ENCODE peak calls at places on chromosomes 12 and 14, in nine cellular contexts. One of them, this sample, is unnamed.

GRCh38 chr12:27524839-27525238 is 833 bp downstream of the PPFIBP1 start:
- DNase-seq in neural progenitor cell: no peak
- DNase-seq in MM.1S: no peak
- DNase-seq in PC-3: peak; percentile 42
- DNase-seq in SK-N-SH: no peak
- DNase-seq in HCT116: no peak
- DNase-seq in GM23248: peak; percentile 67
- DNase-seq in hepatocyte: peak; percentile 28
- DNase-seq in GM23338: peak; percentile 14
- DNase-seq in this sample: no peak

GRCh38 chr14:93035917-93036651 is 79.6 kb downstream of the ITPK1 start:
- DNase-seq in SK-N-SH: no peak
- DNase-seq in PC-3: peak; percentile 39
- DNase-seq in HCT116: no peak
- DNase-seq in MM.1S: no peak
- DNase-seq in neural progenitor cell: peak; percentile 40
- DNase-seq in GM23338: no peak
- DNase-seq in GM23248: peak; percentile 48
- DNase-seq in hepatocyte: peak; percentile 61
- DNase-seq in this sample: no peak

GRCh38 chr14:37673439-37673838 is 78.0 kb downstream of the TTC6 start:
- DNase-seq in neural progenitor cell: no peak
- DNase-seq in PC-3: no peak
- DNase-seq in GM23248: no peak
- DNase-seq in GM23338: no peak
- DNase-seq in hepatocyte: no peak
- DNase-seq in SK-N-SH: no peak
- DNase-seq in HCT116: no peak
- DNase-seq in MM.1S: no peak
- DNase-seq in this sample: no peak

GRCh38 chr14:105861985-105862465 is 335.6 kb downstream of the TMEM121 start:
- DNase-seq in MM.1S: peak; percentile 91
- DNase-seq in HCT116: no peak
- DNase-seq in GM23338: no peak
- DNase-seq in hepatocyte: no peak
- DNase-seq in neural progenitor cell: no peak
- DNase-seq in GM23248: no peak
- DNase-seq in PC-3: no peak
- DNase-seq in SK-N-SH: no peak
- DNase-seq in this sample: peak; percentile 98

GRCh38 chr12:23472329-23472971 is 477.0 kb downstream of the SOX5 start:
- DNase-seq in neural progenitor cell: no peak
- DNase-seq in HCT116: no peak
- DNase-seq in PC-3: no peak
- DNase-seq in hepatocyte: no peak
- DNase-seq in MM.1S: no peak
- DNase-seq in GM23338: peak; percentile 6
- DNase-seq in GM23248: no peak
- DNase-seq in SK-N-SH: no peak
- DNase-seq in this sample: no peak

GRCh38 chr12:8504351-8504750 is 9.0 kb upstream of the CLEC4D start:
- DNase-seq in MM.1S: no peak
- DNase-seq in PC-3: no peak
- DNase-seq in GM23248: no peak
- DNase-seq in GM23338: no peak
- DNase-seq in SK-N-SH: no peak
- DNase-seq in neural progenitor cell: no peak
- DNase-seq in HCT116: no peak
- DNase-seq in hepatocyte: no peak
- DNase-seq in this sample: no peak

GRCh38 chr12:14283489-14284144 is 81.9 kb upstream of the ATF7IP start:
- DNase-seq in GM23248: no peak
- DNase-seq in SK-N-SH: no peak
- DNase-seq in HCT116: no peak
- DNase-seq in neural progenitor cell: peak; percentile 47
- DNase-seq in hepatocyte: no peak
- DNase-seq in GM23338: peak; percentile 86
- DNase-seq in PC-3: no peak
- DNase-seq in MM.1S: no peak
- DNase-seq in this sample: peak; percentile 77

GRCh38 chr14:27012641-27013040 is 414.8 kb upstream of the NOVA1 start:
- DNase-seq in GM23248: no peak
- DNase-seq in MM.1S: no peak
- DNase-seq in SK-N-SH: no peak
- DNase-seq in HCT116: no peak
- DNase-seq in hepatocyte: no peak
- DNase-seq in PC-3: no peak
- DNase-seq in GM23338: no peak
- DNase-seq in neural progenitor cell: no peak
- DNase-seq in this sample: no peak

GRCh38 chr14:68814376-68815287 is 21.8 kb upstream of the ZFP36L1 start:
- DNase-seq in MM.1S: no peak
- DNase-seq in HCT116: no peak
- DNase-seq in PC-3: peak; percentile 30
- DNase-seq in SK-N-SH: peak; percentile 71
- DNase-seq in neural progenitor cell: peak; percentile 58
- DNase-seq in hepatocyte: peak; percentile 78
- DNase-seq in GM23338: peak; percentile 85
- DNase-seq in GM23248: peak; percentile 66
- DNase-seq in this sample: peak; percentile 90

GRCh38 chr14:99192823-99193222 is 79.2 kb downstream of the BCL11B start:
- DNase-seq in hepatocyte: no peak
- DNase-seq in SK-N-SH: no peak
- DNase-seq in neural progenitor cell: no peak
- DNase-seq in GM23338: no peak
- DNase-seq in GM23248: no peak
- DNase-seq in PC-3: no peak
- DNase-seq in HCT116: no peak
- DNase-seq in MM.1S: no peak
- DNase-seq in this sample: no peak

GRCh38 chr14:99194136-99194535 is 77.9 kb downstream of the BCL11B start:
- DNase-seq in HCT116: no peak
- DNase-seq in neural progenitor cell: no peak
- DNase-seq in GM23248: no peak
- DNase-seq in PC-3: no peak
- DNase-seq in SK-N-SH: no peak
- DNase-seq in hepatocyte: no peak
- DNase-seq in GM23338: no peak
- DNase-seq in MM.1S: no peak
- DNase-seq in this sample: no peak

GRCh38 chr14:99189201-99189801 is 82.7 kb downstream of the BCL11B start:
- DNase-seq in PC-3: no peak
- DNase-seq in neural progenitor cell: no peak
- DNase-seq in SK-N-SH: no peak
- DNase-seq in MM.1S: no peak
- DNase-seq in GM23248: peak; percentile 8
- DNase-seq in HCT116: no peak
- DNase-seq in hepatocyte: no peak
- DNase-seq in GM23338: no peak
- DNase-seq in this sample: no peak

GRCh38 chr14:99190696-99191662 is 81.0 kb downstream of the BCL11B start:
- DNase-seq in HCT116: no peak
- DNase-seq in neural progenitor cell: no peak
- DNase-seq in SK-N-SH: no peak
- DNase-seq in GM23248: no peak
- DNase-seq in PC-3: no peak
- DNase-seq in MM.1S: no peak
- DNase-seq in hepatocyte: no peak
- DNase-seq in GM23338: peak; percentile 35
- DNase-seq in this sample: no peak

GRCh38 chr14:99191663-99192621 is 80.1 kb downstream of the BCL11B start:
- DNase-seq in hepatocyte: peak; percentile 33
- DNase-seq in GM23338: no peak
- DNase-seq in MM.1S: peak; percentile 19
- DNase-seq in GM23248: peak; percentile 56
- DNase-seq in HCT116: no peak
- DNase-seq in PC-3: peak; percentile 53
- DNase-seq in SK-N-SH: no peak
- DNase-seq in neural progenitor cell: no peak
- DNase-seq in this sample: no peak
- TF ChIP-seq EZH2phosphoT487 in hepatocyte: no peak
- TF ChIP-seq EZH2phosphoT487 in GM23338: no peak
- TF ChIP-seq EZH2phosphoT487 in MM.1S: no peak
- TF ChIP-seq EZH2phosphoT487 in GM23248: no peak
- TF ChIP-seq EZH2phosphoT487 in HCT116: no peak
- TF ChIP-seq EZH2phosphoT487 in PC-3: no peak
- TF ChIP-seq EZH2phosphoT487 in SK-N-SH: no peak
- TF ChIP-seq EZH2phosphoT487 in neural progenitor cell: no peak
- TF ChIP-seq EZH2phosphoT487 in this sample: no peak

GRCh38 chr14:22264759-22265158 is 324.3 kb downstream of the DAD1 start:
- DNase-seq in SK-N-SH: no peak
- DNase-seq in neural progenitor cell: no peak
- DNase-seq in hepatocyte: no peak
- DNase-seq in MM.1S: peak; percentile 23
- DNase-seq in GM23248: no peak
- DNase-seq in PC-3: no peak
- DNase-seq in GM23338: no peak
- DNase-seq in HCT116: no peak
- DNase-seq in this sample: no peak

GRCh38 chr14:22266141-22266442 is 322.9 kb downstream of the DAD1 start:
- DNase-seq in neural progenitor cell: no peak
- DNase-seq in PC-3: peak; percentile 80
- DNase-seq in MM.1S: no peak
- DNase-seq in hepatocyte: no peak
- DNase-seq in SK-N-SH: no peak
- DNase-seq in HCT116: no peak
- DNase-seq in GM23338: no peak
- DNase-seq in GM23248: no peak
- DNase-seq in this sample: no peak

GRCh38 chr14:22265319-22266140 is 323.5 kb downstream of the DAD1 start:
- DNase-seq in neural progenitor cell: peak; percentile 40
- DNase-seq in MM.1S: no peak
- DNase-seq in SK-N-SH: no peak
- DNase-seq in GM23248: no peak
- DNase-seq in PC-3: peak; percentile 56
- DNase-seq in HCT116: no peak
- DNase-seq in hepatocyte: peak; percentile 38
- DNase-seq in GM23338: peak; percentile 46
- DNase-seq in this sample: peak; percentile 64

GRCh38 chr14:22268875-22269274 is 320.1 kb downstream of the DAD1 start:
- DNase-seq in GM23248: peak; percentile 15
- DNase-seq in neural progenitor cell: no peak
- DNase-seq in SK-N-SH: no peak
- DNase-seq in hepatocyte: peak; percentile 59
- DNase-seq in HCT116: no peak
- DNase-seq in MM.1S: no peak
- DNase-seq in PC-3: peak; percentile 98
- DNase-seq in GM23338: no peak
- DNase-seq in this sample: no peak

GRCh38 chr14:22266683-22267082 is 322.3 kb downstream of the DAD1 start:
- DNase-seq in neural progenitor cell: no peak
- DNase-seq in GM23338: no peak
- DNase-seq in HCT116: no peak
- DNase-seq in SK-N-SH: no peak
- DNase-seq in MM.1S: no peak
- DNase-seq in GM23248: no peak
- DNase-seq in PC-3: peak; percentile 58
- DNase-seq in hepatocyte: no peak
- DNase-seq in this sample: no peak
- TF ChIP-seq EZH2phosphoT487 in neural progenitor cell: no peak
- TF ChIP-seq EZH2phosphoT487 in GM23338: no peak
- TF ChIP-seq EZH2phosphoT487 in HCT116: no peak
- TF ChIP-seq EZH2phosphoT487 in SK-N-SH: no peak
- TF ChIP-seq EZH2phosphoT487 in MM.1S: no peak
- TF ChIP-seq EZH2phosphoT487 in GM23248: no peak
- TF ChIP-seq EZH2phosphoT487 in PC-3: no peak
- TF ChIP-seq EZH2phosphoT487 in hepatocyte: no peak
- TF ChIP-seq EZH2phosphoT487 in this sample: no peak

GRCh38 chr12:71441350-71441748 is 1.8 kb downstream of the LGR5 start:
- DNase-seq in PC-3: no peak
- DNase-seq in neural progenitor cell: no peak
- DNase-seq in GM23248: no peak
- DNase-seq in SK-N-SH: no peak
- DNase-seq in MM.1S: no peak
- DNase-seq in GM23338: no peak
- DNase-seq in HCT116: no peak
- DNase-seq in hepatocyte: no peak
- DNase-seq in this sample: no peak

GRCh38 chr12:71439613-71440392 is at the start of gene LGR5:
- DNase-seq in GM23248: peak; percentile 44
- DNase-seq in MM.1S: no peak
- DNase-seq in HCT116: no peak
- DNase-seq in hepatocyte: peak; percentile 76
- DNase-seq in PC-3: peak; percentile 15
- DNase-seq in GM23338: peak; percentile 73
- DNase-seq in SK-N-SH: peak; percentile 91
- DNase-seq in neural progenitor cell: peak; percentile 87
- DNase-seq in this sample: no peak

GRCh38 chr12:71438670-71439361 is 782 bp upstream of the LGR5 start:
- DNase-seq in PC-3: peak; percentile 35
- DNase-seq in HCT116: no peak
- DNase-seq in GM23338: peak; percentile 26
- DNase-seq in hepatocyte: peak; percentile 23
- DNase-seq in GM23248: peak; percentile 16
- DNase-seq in neural progenitor cell: peak; percentile 47
- DNase-seq in MM.1S: no peak
- DNase-seq in SK-N-SH: peak; percentile 46
- DNase-seq in this sample: no peak

GRCh38 chr12:71440393-71441349 is 1.1 kb downstream of the LGR5 start:
- DNase-seq in neural progenitor cell: peak; percentile 61
- DNase-seq in GM23248: peak; percentile 26
- DNase-seq in GM23338: peak; percentile 49
- DNase-seq in HCT116: no peak
- DNase-seq in MM.1S: no peak
- DNase-seq in PC-3: no peak
- DNase-seq in hepatocyte: peak; percentile 32
- DNase-seq in SK-N-SH: peak; percentile 62
- DNase-seq in this sample: no peak

GRCh38 chr12:71439362-71439612 is 311 bp upstream of the LGR5 start:
- DNase-seq in GM23338: no peak
- DNase-seq in HCT116: no peak
- DNase-seq in SK-N-SH: no peak
- DNase-seq in neural progenitor cell: no peak
- DNase-seq in MM.1S: no peak
- DNase-seq in GM23248: no peak
- DNase-seq in hepatocyte: no peak
- DNase-seq in PC-3: no peak
- DNase-seq in this sample: no peak
- TF ChIP-seq EZH2phosphoT487 in GM23338: no peak
- TF ChIP-seq EZH2phosphoT487 in HCT116: no peak
- TF ChIP-seq EZH2phosphoT487 in SK-N-SH: no peak
- TF ChIP-seq EZH2phosphoT487 in neural progenitor cell: peak; percentile 0
- TF ChIP-seq EZH2phosphoT487 in MM.1S: no peak
- TF ChIP-seq EZH2phosphoT487 in GM23248: no peak
- TF ChIP-seq EZH2phosphoT487 in hepatocyte: no peak
- TF ChIP-seq EZH2phosphoT487 in PC-3: no peak
- TF ChIP-seq EZH2phosphoT487 in this sample: no peak

DNA sequence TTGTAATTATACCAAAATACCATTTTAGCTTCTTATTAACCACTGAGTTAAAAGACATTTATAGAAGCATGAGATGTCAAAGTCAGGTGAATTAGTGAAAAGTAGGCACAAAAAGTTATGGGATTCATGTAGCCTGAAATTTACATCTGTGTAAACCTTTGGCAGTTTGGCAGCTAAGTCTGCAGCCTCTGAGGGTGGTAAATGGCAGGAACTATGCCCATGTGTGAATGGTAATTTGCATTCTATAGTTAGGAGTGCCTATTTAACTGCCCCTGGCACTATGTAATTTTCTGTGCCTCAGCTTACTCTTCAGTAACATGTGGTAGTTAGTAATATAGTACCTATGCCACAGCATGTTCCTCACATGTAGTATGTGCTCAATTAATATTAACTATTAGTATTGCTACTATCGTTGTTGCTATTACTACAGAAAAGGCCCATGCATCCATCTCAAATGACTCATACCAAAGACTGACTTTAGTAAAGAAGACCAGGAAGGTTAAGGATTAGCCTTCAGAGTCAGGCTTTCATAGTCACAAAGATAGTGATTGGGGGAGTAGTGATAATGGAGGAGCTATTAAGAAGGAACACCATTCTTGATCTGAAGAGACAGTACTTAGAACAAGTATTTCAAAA is 258.7 kb upstream of the BTG1 start:
- DNase-seq in neural progenitor cell: no peak
- DNase-seq in hepatocyte: no peak
- DNase-seq in PC-3: no peak
- DNase-seq in SK-N-SH: no peak
- DNase-seq in HCT116: no peak
- DNase-seq in GM23248: no peak
- DNase-seq in MM.1S: no peak
- DNase-seq in GM23338: no peak
- DNase-seq in this sample: peak; percentile 19
- TF ChIP-seq EZH2phosphoT487 in neural progenitor cell: no peak
- TF ChIP-seq EZH2phosphoT487 in hepatocyte: no peak
- TF ChIP-seq EZH2phosphoT487 in PC-3: no peak
- TF ChIP-seq EZH2phosphoT487 in SK-N-SH: no peak
- TF ChIP-seq EZH2phosphoT487 in HCT116: no peak
- TF ChIP-seq EZH2phosphoT487 in GM23248: no peak
- TF ChIP-seq EZH2phosphoT487 in MM.1S: no peak
- TF ChIP-seq EZH2phosphoT487 in GM23338: no peak
- TF ChIP-seq EZH2phosphoT487 in this sample: no peak

This sample was measured in OCI-LY7.